ENCODE peak calls at places on chromosomes 7 and 10, in five cellular contexts. F is Calu3, A is A549, T is left ventricle myocardium inferior, L is ascending aorta. M is an unnamed sample.

GRCh38 chr7:130090745-130091532 is 20.6 kb downstream of the KLHDC10 start:
- DNase-seq in F (no peak), A (no peak), L (no peak), T (no peak), M (no peak)

GRCh38 chr10:52400564-52400963 is 86.5 kb downstream of the DKK1 start:
- DNase-seq in F (no peak), L (no peak), T (no peak), A (peak; percentile 12), M (no peak)

GRCh38 chr10:112362833-112363232 is 11.1 kb upstream of the ACSL5 start:
- DNase-seq in T (peak; percentile 71), L (no peak), A (no peak), F (no peak), M (no peak)

GRCh38 chr10:47361293-47361692 is 13.1 kb downstream of the RBP3 start:
- DNase-seq in T (no peak), F (peak; percentile 63), A (peak; percentile 35), L (no peak), M (no peak)

GRCh38 chr10:119207713-119208552 is 562 bp downstream of the GRK5 start:
- DNase-seq in F (peak; percentile 15), A (peak; percentile 48), T (peak; percentile 47), L (no peak), M (no peak)

GRCh38 chr7:7770228-7770627 is 51.8 kb upstream of the RPA3 start:
- DNase-seq in A (no peak), T (no peak), F (no peak), L (no peak), M (no peak)

GRCh38 chr7:46554688-46555422 is 633.8 kb upstream of the IGFBP3 start:
- DNase-seq in F (peak; percentile 46), L (no peak), T (no peak), A (no peak), M (no peak)

GRCh38 chr10:119505588-119506315 is 36.8 kb downstream of the RGS10 start:
- DNase-seq in A (no peak), L (no peak), T (no peak), F (no peak), M (no peak)

GRCh38 chr7:44748042-44748947 is at the start of gene ZMIZ2:
- DNase-seq in T (peak; percentile 93), F (peak; percentile 98), A (peak; percentile 88), L (peak; percentile 63), M (peak; percentile 84)

GRCh38 chr7:122686360-122686878 is 12.5 kb downstream of the RNF133 start:
- DNase-seq in A (no peak), T (no peak), L (no peak), F (no peak), M (no peak)

GRCh38 chr7:93171606-93172226 is 23.5 kb upstream of the SAMD9L start:
- DNase-seq in A (no peak), T (no peak), L (no peak), F (no peak), M (no peak)

GRCh38 chr10:92640110-92640509 is 47.2 kb downstream of the KIF11 start:
- DNase-seq in T (no peak), L (no peak), F (no peak), A (peak; percentile 41), M (no peak)

GRCh38 chr7:77409739-77410545 is 6.2 kb downstream of the GSAP start:
- DNase-seq in A (peak; percentile 83), T (no peak), L (no peak), F (no peak), M (no peak)

GRCh38 chr10:3853547-3853989 is 68.6 kb upstream of the KLF6 start:
- DNase-seq in F (no peak), T (no peak), A (no peak), L (no peak), M (no peak)

GRCh38 chr7:4809091-4809591 is 33.7 kb downstream of the AP5Z1 start:
- DNase-seq in T (no peak), L (no peak), A (no peak), F (no peak), M (no peak)

GRCh38 chr7:140475747-140476333 is 3.5 kb downstream of the MKRN1 start:
- DNase-seq in L (no peak), T (no peak), A (peak; percentile 52), F (peak; percentile 57), M (no peak)

GRCh38 chr10:132520147-132520811 is 17.3 kb upstream of the INPP5A start:
- DNase-seq in F (no peak), A (no peak), T (peak; percentile 36), L (no peak), M (peak; percentile 21)

GRCh38 chr10:1029838-1030237 is 4.2 kb upstream of the IDI2 start:
- DNase-seq in T (no peak), A (no peak), L (no peak), F (no peak), M (no peak)

GRCh38 chr7:81831883-81832282 is 62.0 kb upstream of the HGF start:
- DNase-seq in L (no peak), F (no peak), A (no peak), T (no peak), M (no peak)

GRCh38 chr10:74827045-74827441 is 643 bp downstream of the KAT6B start:
- DNase-seq in A (no peak), L (no peak), T (no peak), F (no peak), M (no peak)

GRCh38 chr10:20962165-20962564 is 65.1 kb upstream of the NEBL start:
- DNase-seq in A (no peak), T (no peak), F (no peak), L (no peak), M (no peak)

GRCh38 chr7:80186721-80187120 is 52.1 kb downstream of the GNAI1 start:
- DNase-seq in A (no peak), T (no peak), L (no peak), F (no peak), M (no peak)

GRCh38 chr7:7731732-7732131 is 13.3 kb upstream of the RPA3 start:
- DNase-seq in F (no peak), T (no peak), L (no peak), A (no peak), M (no peak)

GRCh38 chr10:90857635-90858488 is at the start of gene HTR7:
- DNase-seq in L (no peak), A (peak; percentile 46), F (peak; percentile 60), T (peak; percentile 65), M (peak; percentile 34)
- TF ChIP-seq CTCF in L (peak; percentile 28), A (peak; percentile 85), F (peak; percentile 57), T (peak; percentile 72), M (peak; percentile 23)

DNA sequence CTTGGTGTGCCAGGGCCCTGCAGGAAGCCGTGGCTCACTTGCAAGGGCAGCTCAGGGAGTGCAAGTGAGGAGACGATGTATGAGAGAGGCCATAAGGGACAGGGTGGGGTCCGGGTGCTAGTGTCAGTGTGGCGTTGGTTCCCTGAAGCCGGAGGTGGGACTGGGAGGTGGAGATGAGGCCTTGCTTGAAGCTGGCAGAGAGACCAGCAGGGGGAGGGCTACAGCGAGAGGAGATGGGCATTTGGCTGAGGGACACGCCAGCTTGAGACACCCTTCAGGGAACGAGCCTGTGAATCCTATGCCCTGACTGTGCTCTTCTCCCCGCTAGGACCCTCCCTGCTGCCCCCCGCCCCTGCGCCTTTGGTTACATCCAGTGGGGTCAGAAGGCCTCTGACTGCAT is 529.1 kb downstream of the TCERG1L start:
- DNase-seq in F (no peak), L (no peak), T (no peak), A (peak; percentile 11), M (no peak)
- TF ChIP-seq CTCF in F (no peak), L (no peak), T (no peak), A (no peak), M (no peak)

DNA sequence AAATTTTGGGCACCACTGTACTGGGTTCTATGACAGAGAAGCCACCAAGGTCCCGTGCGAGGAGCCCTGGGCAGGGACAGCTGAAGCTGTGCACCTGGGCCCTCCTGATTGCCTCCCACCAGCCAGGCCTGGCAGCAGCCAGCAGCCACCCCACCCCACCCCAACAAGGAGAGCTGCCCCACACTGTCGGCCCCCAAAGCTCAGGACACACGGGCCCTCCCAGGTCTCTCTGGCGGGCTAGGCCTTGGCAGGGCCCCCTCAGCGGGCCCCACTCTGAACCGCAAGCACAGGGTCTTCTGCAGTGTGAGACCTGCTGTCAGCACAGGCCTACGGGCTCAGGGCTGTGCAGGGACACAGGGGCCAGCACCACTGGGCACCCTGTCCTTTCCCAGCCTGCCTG is 5.5 kb downstream of the GPR146 start:
- DNase-seq in A (no peak), L (no peak), F (no peak), T (no peak), M (no peak)
- TF ChIP-seq CTCF in A (no peak), L (no peak), F (no peak), T (no peak), M (no peak)

GRCh38 chr7:116364469-116364868 is 135.1 kb upstream of the CAV2 start:
- DNase-seq in L (no peak), F (no peak), A (no peak), T (no peak), M (no peak)
- TF ChIP-seq CTCF in L (no peak), F (no peak), A (no peak), T (no peak), M (no peak)

GRCh38 chr7:139321071-139321745 is 19.9 kb upstream of the FMC1 start:
- DNase-seq in F (no peak), T (no peak), A (peak; percentile 48), L (no peak), M (no peak)
- TF ChIP-seq CTCF in F (no peak), T (no peak), A (peak; percentile 18), L (no peak), M (no peak)

GRCh38 chr7:137875746-137876145 is 29.0 kb upstream of the DGKI start:
- DNase-seq in L (no peak), T (no peak), F (no peak), A (no peak), M (no peak)
- TF ChIP-seq CTCF in L (no peak), T (no peak), F (no peak), A (no peak), M (no peak)

DNA sequence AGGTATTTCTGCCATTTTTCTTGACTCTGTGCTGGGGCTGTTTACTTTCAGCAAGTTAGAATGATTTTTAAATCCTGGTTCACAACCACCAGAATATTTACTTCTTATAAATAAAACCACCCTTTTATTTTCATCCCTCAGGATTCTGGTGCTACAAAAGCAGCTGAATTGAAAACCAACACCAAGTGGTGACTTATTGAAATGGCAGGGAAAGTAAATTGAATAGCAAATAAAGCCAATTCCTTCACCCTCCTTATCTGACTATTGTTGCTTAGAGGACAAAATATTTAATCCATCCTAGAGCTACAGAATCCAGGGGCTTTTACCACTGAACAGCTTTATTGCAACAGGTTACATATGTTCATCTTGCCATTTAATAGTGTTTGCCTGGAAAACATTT is 828.6 kb upstream of the GHITM start:
- DNase-seq in F (no peak), L (no peak), T (no peak), A (no peak), M (no peak)
- TF ChIP-seq CTCF in F (no peak), L (no peak), T (no peak), A (no peak), M (no peak)

DNA sequence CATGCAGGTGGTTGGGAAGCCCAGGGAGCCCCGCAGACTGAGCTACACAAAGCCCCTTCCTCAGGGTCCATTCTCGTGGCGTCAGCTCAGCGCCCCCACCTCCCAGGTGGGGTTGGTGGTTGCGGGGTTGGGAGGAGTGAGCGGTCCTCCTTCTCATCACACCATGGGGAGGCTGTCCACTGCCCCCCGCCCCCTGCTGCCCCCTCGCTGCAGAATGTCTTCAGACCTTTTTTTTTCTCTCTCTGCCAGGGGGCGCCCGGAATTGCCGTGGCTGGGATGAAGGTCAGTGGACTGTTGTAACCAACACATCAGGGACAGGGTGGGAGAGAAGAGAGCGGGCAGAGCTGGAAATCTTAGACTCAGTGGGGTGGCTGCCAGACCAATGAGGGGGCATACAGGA is 116.3 kb downstream of the COL13A1 start:
- DNase-seq in F (no peak), L (no peak), T (no peak), A (no peak), M (no peak)
- TF ChIP-seq CTCF in F (no peak), L (no peak), T (no peak), A (no peak), M (no peak)

M was measured in omental fat pad.